ENCODE peak calls at places on chromosomes 4 and X, in four cellular contexts. O, Q, I and S are unnamed samples.

GRCh38 chrX:2500091-2500680 is 590 bp downstream of the DHRSX start:
- DNase-seq in I (no peak), Q (no peak), O (no peak), S (peak)

GRCh38 chr4:24042094-24042493 is 152.2 kb upstream of the PPARGC1A start:
- DNase-seq in I (no peak), O (no peak), Q (no peak), S (no peak)

GRCh38 chr4:90293320-90293719 is 166.1 kb downstream of the CCSER1 start:
- DNase-seq in Q (no peak), O (no peak), I (no peak), S (no peak)

GRCh38 chrX:38273453-38273852 is 52.8 kb upstream of the SRPX start:
- DNase-seq in O (no peak), Q (no peak), I (no peak), S (no peak)

GRCh38 chr4:154124539-154125255 is 335.8 kb upstream of the SFRP2 start:
- DNase-seq in Q (no peak), O (no peak), I (no peak), S (no peak)

GRCh38 chr4:142778430-142778829 is 67.7 kb downstream of the INPP4B start:
- DNase-seq in I (no peak), Q (no peak), O (no peak), S (no peak)

GRCh38 chrX:27746516-27746915 is 61.3 kb upstream of the MAGEB10 start:
- DNase-seq in I (no peak), O (no peak), Q (no peak), S (no peak)

GRCh38 chr4:40402556-40402955 is 67.4 kb downstream of the CHRNA9 start:
- DNase-seq in Q (no peak), O (no peak), I (no peak), S (no peak)

GRCh38 chrX:103628386-103629290 is at the start of gene TCEAL1:
- DNase-seq in I (peak), O (peak), Q (peak), S (no peak)

GRCh38 chr4:2366252-2367192 is 51.9 kb downstream of the ZFYVE28 start:
- DNase-seq in I (no peak), O (no peak), Q (no peak), S (no peak)

GRCh38 chrX:19888419-19888879 is 1.0 kb upstream of the SH3KBP1 start:
- DNase-seq in Q (peak), O (peak), I (peak), S (peak)

GRCh38 chrX:51955200-51955599 is 61.8 kb downstream of the MAGED1 start:
- DNase-seq in O (no peak), I (no peak), Q (no peak), S (no peak)

GRCh38 chrX:47030339-47030738 is 47.9 kb upstream of the RGN start:
- DNase-seq in Q (peak), I (peak), O (no peak), S (peak)

GRCh38 chr4:76011700-76012387 is 4.5 kb upstream of the CXCL9 start:
- DNase-seq in O (peak), I (peak), Q (peak), S (no peak)

GRCh38 chrX:1093112-1093511 is 119.3 kb downstream of the CRLF2 start:
- DNase-seq in Q (no peak), I (no peak), O (no peak), S (no peak)

GRCh38 chrX:45851434-45851991 is 650.8 kb upstream of the DIPK2B start:
- DNase-seq in Q (no peak), I (no peak), O (peak), S (no peak)

GRCh38 chr4:129094347-129094746 is 1.0 kb upstream of the SCLT1 start:
- DNase-seq in Q (no peak), O (no peak), I (no peak), S (no peak)

GRCh38 chrX:44908198-44908597 is 35.2 kb downstream of the KDM6A start:
- DNase-seq in Q (no peak), I (no peak), O (no peak), S (no peak)

GRCh38 chr4:83855044-83855443 is 319.1 kb downstream of the GPAT3 start:
- DNase-seq in Q (no peak), I (no peak), O (no peak), S (peak)

GRCh38 chr4:76526585-76526990 is 91.6 kb downstream of the SHROOM3 start:
- DNase-seq in Q (no peak), O (no peak), I (no peak), S (no peak)

GRCh38 chr4:87949961-87950360 is 25.6 kb upstream of the SPP1 start:
- DNase-seq in O (peak), Q (no peak), I (no peak), S (peak)

GRCh38 chr4:148735432-148736155 is 293.4 kb upstream of the NR3C2 start:
- DNase-seq in O (no peak), I (no peak), Q (no peak), S (no peak)

GRCh38 chrX:9682456-9682855 is 83.2 kb downstream of the GPR143 start:
- DNase-seq in I (no peak), O (no peak), Q (peak), S (no peak)

GRCh38 chr4:33134366-33134765 is 2414.2 kb downstream of the PCDH7 start:
- DNase-seq in Q (no peak), O (no peak), I (no peak), S (no peak)

GRCh38 chr4:53651142-53651720 is 59.9 kb upstream of the LNX1 start:
- DNase-seq in I (peak), O (peak), Q (peak), S (no peak)

GRCh38 chr4:178599521-178599920 is 1157.3 kb upstream of the AGA start:
- DNase-seq in I (no peak), Q (no peak), O (no peak), S (no peak)

GRCh38 chr4:102253860-102254259 is 91.4 kb downstream of the SLC39A8 start:
- DNase-seq in O (no peak), Q (no peak), I (no peak), S (no peak)

GRCh38 chrX:68840256-68840655 is 11.4 kb downstream of the EFNB1 start:
- DNase-seq in Q (no peak), O (no peak), I (no peak), S (no peak)

GRCh38 chrX:136694491-136695087 is 46.6 kb downstream of the CD40LG start:
- DNase-seq in O (no peak), I (no peak), Q (no peak), S (no peak)

GRCh38 chr4:13541720-13542576 is 2.4 kb downstream of the NKX3-2 start:
- DNase-seq in Q (no peak), O (no peak), I (no peak), S (no peak)

GRCh38 chr4:75633846-75634245 is 3.5 kb upstream of the CDKL2 start:
- DNase-seq in I (no peak), O (no peak), Q (no peak), S (no peak)

GRCh38 chr4:185624248-185624568 is 88.9 kb upstream of the PDLIM3 start:
- DNase-seq in Q (no peak), I (no peak), O (no peak), S (no peak)

GRCh38 chr4:153465583-153465921 is 608 bp upstream of the TMEM131L start:
- DNase-seq in O (peak), Q (peak), I (peak), S (peak)

GRCh38 chrX:55874807-55875206 is 157.3 kb downstream of the RRAGB start:
- DNase-seq in I (no peak), O (no peak), Q (no peak), S (no peak)

GRCh38 chrX:145609951-145610511 is 207.6 kb upstream of the SLITRK2 start:
- DNase-seq in I (no peak), O (no peak), Q (no peak), S (peak)

GRCh38 chr4:108155373-108155772 is 13.4 kb downstream of the LEF1 start:
- DNase-seq in I (no peak), O (no peak), Q (no peak), S (no peak)

GRCh38 chr4:161222889-161223288 is 940.9 kb downstream of the FSTL5 start:
- DNase-seq in I (no peak), O (no peak), Q (no peak), S (no peak)

GRCh38 chr4:164550989-164551712 is 202.8 kb upstream of the SMIM31 start:
- DNase-seq in O (no peak), Q (no peak), I (no peak), S (no peak)

GRCh38 chr4:16725252-16725651 is 173.2 kb downstream of the LDB2 start:
- DNase-seq in O (no peak), I (no peak), Q (no peak), S (no peak)

GRCh38 chr4:186881521-186882220 is 158.0 kb upstream of the FAT1 start:
- DNase-seq in O (no peak), Q (no peak), I (no peak), S (no peak)

DNA sequence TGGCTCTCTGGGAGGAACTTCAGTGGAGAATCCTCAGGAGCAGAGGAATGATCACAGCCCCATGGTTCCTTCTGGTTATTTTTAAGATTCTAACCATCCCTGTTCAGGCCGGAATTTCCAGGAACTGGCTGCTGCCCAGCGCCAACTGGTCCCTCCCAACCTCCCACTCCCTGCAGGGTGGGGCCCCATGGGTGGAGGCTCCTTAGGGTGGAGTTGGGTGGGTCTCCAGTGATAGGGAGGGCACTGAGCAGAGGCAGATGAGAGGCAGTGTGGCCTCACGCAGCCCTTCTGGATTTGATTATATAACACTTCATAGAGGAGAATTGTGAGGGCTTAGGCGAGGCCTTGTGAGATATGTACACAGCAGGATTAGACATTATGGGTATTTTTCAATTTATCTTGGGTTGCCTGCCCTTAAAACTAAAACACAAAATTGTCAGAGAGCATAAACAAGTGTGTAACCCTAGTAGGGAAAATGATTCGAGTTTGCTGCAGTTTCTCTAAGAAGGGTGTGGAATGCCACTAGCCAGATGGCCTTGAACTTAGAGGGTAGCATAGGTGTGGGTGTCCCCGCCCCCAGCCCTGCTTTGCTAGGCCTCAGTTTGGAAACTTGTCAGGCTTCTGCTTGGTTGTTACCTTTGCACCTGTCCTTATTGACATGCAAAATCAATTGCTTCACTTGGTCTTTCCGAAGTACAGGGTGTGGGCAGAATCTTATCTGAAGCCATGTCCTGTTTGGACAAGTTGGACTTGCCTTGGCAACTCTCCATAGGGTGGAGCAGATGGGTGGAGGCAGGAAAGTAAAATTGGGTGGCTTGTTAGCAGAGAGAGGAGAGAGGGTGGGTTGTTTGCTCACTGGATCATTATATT is 9.3 kb downstream of the KLF3 start:
- DNase-seq in O (peak), Q (peak), I (peak), S (no peak)
- TF ChIP-seq POLR2A in O (no peak), Q (no peak), I (no peak), S (no peak)

GRCh38 chr4:47531241-47531953 is 46.3 kb downstream of the ATP10D start:
- DNase-seq in I (peak), O (no peak), Q (no peak), S (peak)
- TF ChIP-seq POLR2A in I (no peak), O (no peak), Q (no peak), S (no peak)

GRCh38 chrX:118974908-118975671 is 672 bp downstream of the LONRF3 start:
- DNase-seq in I (peak), O (peak), Q (no peak), S (no peak)
- TF ChIP-seq POLR2A in I (no peak), O (no peak), Q (no peak), S (no peak)

DNA sequence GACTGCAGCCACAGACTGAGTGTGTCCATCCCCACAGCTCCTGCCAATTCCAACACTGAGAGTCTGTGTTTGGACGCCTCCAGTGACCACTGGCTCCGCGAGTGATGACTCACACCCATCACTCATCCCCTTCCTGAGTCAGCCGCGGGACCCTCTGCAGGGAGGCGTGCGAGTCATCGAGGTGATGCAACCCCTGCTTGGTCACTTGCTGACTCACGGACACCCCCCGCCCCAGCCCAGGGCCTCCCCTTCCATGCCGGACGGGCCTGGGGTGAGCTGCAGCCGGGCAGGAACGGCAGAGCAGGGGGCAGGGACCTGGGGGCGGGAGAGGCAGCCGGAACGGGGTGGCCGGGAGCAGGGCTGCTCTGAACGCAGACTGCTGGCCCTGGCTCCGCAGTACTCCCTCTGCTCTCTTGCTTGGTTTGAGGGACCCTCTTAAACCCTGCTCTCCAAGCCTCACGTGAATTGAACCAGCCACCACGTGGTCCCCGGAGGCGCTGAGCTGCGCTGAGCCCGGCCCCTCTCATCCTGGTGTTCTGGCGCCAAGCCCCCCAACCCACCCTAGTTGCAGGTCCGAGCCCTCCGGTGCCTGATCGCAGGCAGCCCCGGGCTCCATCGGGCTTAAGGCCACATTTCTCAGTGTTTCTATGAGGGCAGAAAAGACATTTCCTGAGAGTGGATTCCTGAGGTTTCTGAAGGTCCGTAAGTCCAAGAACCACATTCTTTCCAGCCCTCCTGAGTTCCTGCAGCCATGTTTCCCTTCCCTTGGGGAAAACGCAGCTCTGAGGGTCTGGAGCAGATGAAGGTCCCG is 32.4 kb downstream of the FGFRL1 start:
- DNase-seq in Q (peak), I (peak), O (peak), S (peak)
- TF ChIP-seq POLR2A in Q (no peak), I (no peak), O (no peak), S (peak)

DNA sequence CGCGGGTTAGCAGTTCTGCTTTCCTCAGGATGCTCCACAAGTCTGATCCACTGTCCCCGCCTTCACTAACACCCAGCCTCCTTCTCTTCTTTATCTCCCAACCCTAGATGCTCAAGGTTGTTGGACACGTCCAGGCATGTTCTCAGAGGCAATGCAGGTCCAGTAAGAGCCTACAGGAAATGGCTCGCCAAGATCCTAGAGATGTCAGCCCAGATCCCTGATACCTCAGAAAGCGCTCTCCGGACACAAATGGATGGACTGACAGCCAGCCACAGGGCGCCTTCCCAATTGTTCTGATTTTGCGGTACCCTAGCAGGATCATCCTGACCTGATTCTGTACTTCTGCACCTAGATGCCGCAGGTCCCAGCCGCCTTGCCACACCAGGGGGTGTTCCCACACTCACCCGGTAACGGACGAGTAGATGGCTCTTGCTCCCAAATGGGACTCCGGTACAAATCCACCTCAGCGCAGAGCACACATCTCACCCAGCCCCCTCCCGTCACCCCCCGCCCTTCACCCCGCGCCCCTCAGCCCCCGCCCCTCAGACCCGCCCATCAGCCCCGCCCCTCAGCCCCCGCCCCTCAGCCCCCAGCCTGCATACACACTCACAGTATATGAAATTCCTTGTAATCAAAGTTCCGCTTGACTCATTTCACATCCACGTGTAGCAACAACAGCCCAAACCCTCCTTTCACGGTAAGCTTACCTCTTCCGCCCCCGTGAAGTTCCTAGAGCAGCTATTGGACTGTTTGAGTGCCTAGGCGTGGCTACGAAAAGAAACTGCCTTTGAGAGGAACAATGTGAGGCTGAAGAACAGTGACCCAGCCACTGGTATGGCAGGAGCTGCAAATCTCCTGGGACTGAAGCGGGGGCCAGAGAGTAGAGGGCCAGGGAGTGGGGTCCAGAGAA is at the start of gene EDA2R:
- DNase-seq in Q (peak), I (peak), O (peak), S (peak)
- TF ChIP-seq POLR2A in Q (no peak), I (no peak), O (no peak), S (peak)